ENCODE peak calls at places on chromosome 2, in seven cellular contexts. D is spleen, V is PC-9, B is body of pancreas, K is cardiac muscle cell, T is BE2C, U is colonic mucosa. G is an unnamed sample.

GRCh38 chr2:231483398-231484329 is 19.4 kb upstream of the NCL start:
- DNase-seq in D (peak; percentile 88), V (no peak), B (no peak), K (peak; percentile 60), T (peak; percentile 17), U (no peak), G (no peak)

GRCh38 chr2:188475945-188476344 is 184.3 kb downstream of the GULP1 start:
- DNase-seq in D (no peak), V (peak; percentile 40), B (no peak), K (peak; percentile 27), T (no peak), U (no peak), G (peak; percentile 84)

GRCh38 chr2:162839419-162839818 is 852 bp upstream of the KCNH7 start:
- DNase-seq in D (no peak), V (no peak), B (no peak), K (no peak), T (peak; percentile 3), U (no peak), G (no peak)

GRCh38 chr2:165594231-165594934 is 124.9 kb downstream of the CSRNP3 start:
- DNase-seq in D (no peak), V (no peak), B (no peak), K (no peak), T (no peak), U (no peak), G (no peak)

GRCh38 chr2:180254872-180255271 is 247.8 kb upstream of the CWC22 start:
- DNase-seq in D (no peak), V (no peak), B (no peak), K (no peak), T (no peak), U (no peak), G (no peak)

GRCh38 chr2:83951378-83951947 is 507.6 kb downstream of the SUCLG1 start:
- DNase-seq in D (no peak), V (no peak), B (no peak), K (no peak), T (no peak), U (no peak), G (no peak)

GRCh38 chr2:231287696-231288095 is 89.3 kb downstream of the ARMC9 start:
- DNase-seq in D (no peak), V (no peak), B (no peak), K (no peak), T (no peak), U (no peak), G (no peak)

GRCh38 chr2:239110595-239111048 is 262.7 kb downstream of the TWIST2 start:
- DNase-seq in D (no peak), V (no peak), B (no peak), K (no peak), T (no peak), U (no peak), G (no peak)

GRCh38 chr2:188897096-188897495 is 77.1 kb upstream of the COL3A1 start:
- DNase-seq in D (no peak), V (no peak), B (no peak), K (peak; percentile 82), T (no peak), U (no peak), G (no peak)

GRCh38 chr2:172098650-172099471 is 3.8 kb downstream of the DLX2 start:
- DNase-seq in D (peak; percentile 79), V (peak; percentile 84), B (peak; percentile 42), K (peak; percentile 57), T (peak; percentile 49), U (no peak), G (peak; percentile 71)
- H3K4me3 ChIP-seq in D (no peak overlapping the region), V (peak overlapping the region; percentile 68), B (no peak overlapping the region), K (peak overlapping the region; percentile 8), T (no peak overlapping the region), U (peak overlapping the region; percentile 12), G (peak overlapping the region; percentile 26)

DNA sequence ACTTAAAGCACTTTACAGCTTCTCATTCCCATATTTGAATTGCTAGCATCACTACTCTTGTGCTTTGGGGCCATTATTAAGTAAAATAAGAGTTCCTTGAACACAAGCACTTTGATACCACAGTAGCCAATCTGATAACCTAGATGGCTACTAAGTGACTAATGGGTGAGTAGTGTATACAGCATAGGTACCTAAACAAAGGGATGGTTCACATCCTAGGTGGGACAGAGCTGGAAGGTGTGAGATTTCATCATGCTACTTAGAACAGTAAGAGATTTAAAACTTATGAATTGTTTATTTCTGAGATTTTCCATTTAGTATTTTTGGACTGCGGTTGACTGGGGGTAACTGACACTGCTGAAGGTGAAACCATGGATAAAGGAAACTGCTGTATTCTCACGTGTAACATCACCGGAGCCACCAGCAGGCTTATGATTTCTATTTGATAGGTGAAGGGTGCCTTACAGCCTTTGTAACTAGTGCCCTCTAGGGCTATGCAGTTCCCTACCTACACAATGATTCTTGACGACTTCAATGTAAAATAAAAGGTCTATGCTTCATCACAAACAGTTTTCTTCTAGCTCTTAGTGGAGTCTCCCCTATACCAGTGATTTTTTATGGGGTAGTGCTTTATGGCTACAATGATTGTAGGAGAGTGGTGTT is 22.1 kb upstream of the CRIM1 start:
- DNase-seq in D (no peak), V (peak; percentile 60), B (no peak), K (no peak), T (no peak), U (no peak), G (no peak)
- TF ChIP-seq CTCF in D (peak; percentile 14), V (no peak), B (no peak), K (no peak), T (no peak), U (no peak), G (no peak)

DNA sequence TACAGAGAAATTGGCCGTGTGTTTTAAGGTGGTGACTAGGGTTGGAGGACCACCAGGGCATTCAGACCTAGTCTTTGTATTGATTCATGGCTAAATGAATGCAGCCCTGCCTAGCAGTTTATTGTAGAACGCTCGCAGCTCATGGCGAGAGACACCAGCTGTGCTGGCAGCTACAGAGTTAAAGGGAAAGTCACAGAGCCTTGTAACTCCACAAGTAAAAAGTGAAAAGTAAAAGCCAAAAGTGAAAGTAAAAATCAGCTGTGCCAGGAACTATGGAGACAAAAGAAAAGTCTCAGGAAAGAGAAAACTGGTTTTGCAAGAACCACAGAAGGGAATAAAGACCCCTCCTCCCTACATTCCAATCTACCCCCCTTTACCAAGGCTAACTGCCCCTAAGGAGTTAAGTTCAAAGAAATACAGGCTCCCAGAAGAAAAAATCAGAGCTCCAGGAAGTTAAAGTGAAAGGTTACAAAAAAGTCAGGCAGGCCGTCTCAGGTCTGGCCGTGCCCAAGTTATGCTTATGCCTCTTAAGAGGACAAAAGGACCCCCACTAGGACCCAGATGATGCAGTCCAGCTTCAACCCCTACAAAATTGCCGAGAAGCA is 46.4 kb upstream of the SELENOI start:
- DNase-seq in D (no peak), V (peak; percentile 82), B (peak; percentile 41), K (peak; percentile 77), T (no peak), U (peak; percentile 46), G (no peak)
- H3K4me3 ChIP-seq in D (peak overlapping the region; percentile 40), V (peak overlapping the region; percentile 56), B (peak overlapping the region; percentile 65), K (peak overlapping the region; percentile 18), T (no peak overlapping the region), U (peak overlapping the region; percentile 43), G (peak overlapping the region; percentile 23)

GRCh38 chr2:121689356-121689755 is 40.1 kb upstream of the CLASP1 start:
- DNase-seq in D (no peak), V (peak; percentile 50), B (peak; percentile 49), K (peak; percentile 59), T (peak; percentile 73), U (no peak), G (no peak)
- TF ChIP-seq CTCF in D (no peak), V (peak; percentile 56), B (peak; percentile 25), K (peak; percentile 43), T (peak; percentile 56), U (no peak), G (peak; percentile 31)

DNA sequence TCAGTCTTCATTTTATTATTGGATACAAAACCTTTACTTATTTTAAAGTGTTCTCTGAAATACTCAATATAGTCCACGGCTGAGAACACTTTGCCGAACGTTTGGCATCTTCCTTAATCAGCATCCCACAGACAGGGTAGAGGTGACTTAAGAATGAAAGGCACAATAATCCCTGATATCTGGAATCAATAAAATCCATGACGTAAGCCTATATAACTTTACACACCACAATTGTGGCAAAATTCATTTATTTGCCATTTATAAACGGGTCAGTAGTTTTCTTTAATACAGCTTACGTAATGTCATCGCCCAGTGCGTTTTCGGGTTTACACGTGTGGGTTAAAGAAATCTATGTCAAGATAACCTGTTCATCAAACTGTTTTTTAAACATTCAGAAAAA is 1.3 kb downstream of the MGAT4A start:
- DNase-seq in D (no peak), V (no peak), B (no peak), K (no peak), T (no peak), U (no peak), G (no peak)
- H3K4me3 ChIP-seq in D (peak overlapping the region; percentile 41), V (peak overlapping the region; percentile 81), B (peak overlapping the region; percentile 60), K (peak overlapping the region; percentile 81), T (no peak overlapping the region), U (peak overlapping the region; percentile 66), G (no peak overlapping the region)

GRCh38 chr2:71226391-71226964 is 425 bp downstream of the PAIP2B start:
- DNase-seq in D (peak; percentile 87), V (no peak), B (peak; percentile 82), K (no peak), T (peak; percentile 8), U (peak; percentile 60), G (no peak)
- TF ChIP-seq CTCF in D (no peak), V (peak; percentile 17), B (no peak), K (no peak), T (no peak), U (no peak), G (peak; percentile 5)

DNA sequence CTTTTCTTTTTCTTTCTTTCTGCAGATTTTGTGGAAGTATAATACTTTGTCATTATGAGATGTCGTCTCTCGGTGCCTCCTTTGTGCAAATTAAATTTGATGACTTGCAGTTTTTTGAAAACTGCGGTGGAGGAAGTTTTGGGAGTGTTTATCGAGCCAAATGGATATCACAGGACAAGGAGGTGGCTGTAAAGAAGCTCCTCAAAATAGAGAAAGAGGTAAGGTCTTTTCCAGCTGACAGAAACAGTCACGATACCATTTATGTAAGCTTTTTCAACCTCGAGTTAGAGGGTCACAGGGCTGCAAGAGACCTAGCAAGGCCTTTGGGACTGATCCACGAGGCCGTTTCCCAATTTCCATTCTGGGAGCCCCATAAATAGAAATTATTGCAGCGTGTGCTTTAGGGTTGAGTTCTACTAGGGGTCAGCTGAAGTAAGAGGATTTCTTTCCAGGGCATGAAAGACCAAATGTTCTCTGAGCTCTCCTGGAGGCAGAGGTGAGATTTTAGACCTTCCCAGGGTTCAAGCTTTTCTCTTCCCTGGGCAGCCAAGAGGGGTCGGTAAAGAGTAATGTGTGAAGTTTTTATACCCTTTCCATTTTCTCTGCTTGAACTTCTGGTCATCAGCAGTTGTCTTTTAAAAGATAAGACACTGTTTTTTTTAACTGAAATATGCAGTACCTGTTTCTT is 15.5 kb downstream of the MAP3K20 start:
- DNase-seq in D (no peak), V (no peak), B (no peak), K (no peak), T (no peak), U (no peak), G (no peak)
- H3K4me3 ChIP-seq in D (no peak overlapping the region), V (no peak overlapping the region), B (no peak overlapping the region), K (no peak overlapping the region), T (no peak overlapping the region), U (no peak overlapping the region), G (no peak overlapping the region)